ENCODE peak calls at places on chromosomes 16 and 17, in eight cellular contexts. E, U, N, O, H, J, C and Z are unnamed samples.
A peak's percentile ranks its signal among the peaks of the same experiment; 100 is the strongest.

GRCh38 chr17:79838541-79839274 is 532 bp downstream of the CBX4 start:
- DNase-seq in E (peak; percentile 44), U (no peak), N (peak; percentile 87), O (peak; percentile 91), H (peak; percentile 61), J (peak; percentile 82), C (peak; percentile 58), Z (no peak)

GRCh38 chr16:29983420-29984136 is 9.9 kb downstream of the TAOK2 start:
- DNase-seq in E (no peak), U (no peak), N (no peak), O (peak; percentile 61), H (peak; percentile 51), J (no peak), C (no peak), Z (no peak)

GRCh38 chr16:28556914-28557320 is 3.2 kb downstream of the SGF29 start:
- DNase-seq in E (no peak), U (no peak), N (no peak), O (no peak), H (no peak), J (no peak), C (no peak), Z (no peak)

GRCh38 chr16:87956771-87957279 is 5.6 kb downstream of the BANP start:
- DNase-seq in E (no peak), U (no peak), N (no peak), O (no peak), H (peak; percentile 66), J (no peak), C (no peak), Z (no peak)

GRCh38 chr16:2471016-2471652 is at the start of gene NTN3:
- DNase-seq in E (no peak), U (no peak), N (peak; percentile 88), O (no peak), H (no peak), J (no peak), C (peak; percentile 35), Z (no peak)

GRCh38 chr16:85754403-85754802 is 3.5 kb upstream of the C16orf74 start:
- DNase-seq in E (no peak), U (no peak), N (no peak), O (no peak), H (no peak), J (no peak), C (peak; percentile 89), Z (no peak)

GRCh38 chr17:41758601-41759000 is 24.2 kb upstream of the HAP1 start:
- DNase-seq in E (no peak), U (no peak), N (no peak), O (no peak), H (no peak), J (no peak), C (peak; percentile 56), Z (no peak)

GRCh38 chr17:62919388-62919787 is 46.6 kb upstream of the TANC2 start:
- DNase-seq in E (no peak), U (no peak), N (no peak), O (no peak), H (peak; percentile 94), J (no peak), C (no peak), Z (no peak)

GRCh38 chr17:64418506-64419339 is 28.1 kb upstream of the PECAM1 start:
- DNase-seq in E (no peak), U (no peak), N (peak; percentile 69), O (no peak), H (peak; percentile 54), J (peak; percentile 40), C (no peak), Z (peak; percentile 14)

GRCh38 chr17:16439867-16440351 is 24.5 kb downstream of the TRPV2 start:
- DNase-seq in E (no peak), U (no peak), N (no peak), O (no peak), H (no peak), J (no peak), C (no peak), Z (no peak)

GRCh38 chr17:27635275-27635823 is 4.4 kb downstream of the LGALS9 start:
- DNase-seq in E (no peak), U (no peak), N (no peak), O (peak; percentile 76), H (no peak), J (no peak), C (no peak), Z (no peak)

GRCh38 chr16:14300631-14301149 is 229.6 kb downstream of the MRTFB start:
- DNase-seq in E (peak; percentile 63), U (peak; percentile 77), N (peak; percentile 62), O (peak; percentile 79), H (peak; percentile 82), J (peak; percentile 79), C (peak; percentile 77), Z (no peak)

GRCh38 chr17:66255112-66255511 is 25.9 kb upstream of the APOH start:
- DNase-seq in E (no peak), U (peak; percentile 47), N (peak; percentile 73), O (no peak), H (peak; percentile 72), J (no peak), C (peak; percentile 8), Z (no peak)

GRCh38 chr16:66872927-66873684 is 7.2 kb upstream of the PDP2 start:
- DNase-seq in E (peak; percentile 92), U (peak; percentile 89), N (peak; percentile 88), O (peak; percentile 98), H (peak; percentile 100), J (peak; percentile 96), C (peak; percentile 86), Z (peak; percentile 97)

GRCh38 chr16:79716645-79717323 is 116.2 kb upstream of the MAF start:
- DNase-seq in E (no peak), U (no peak), N (no peak), O (no peak), H (no peak), J (no peak), C (no peak), Z (no peak)

GRCh38 chr16:66925322-66925840 is at the start of gene RRAD:
- DNase-seq in E (peak; percentile 68), U (peak; percentile 80), N (peak; percentile 54), O (no peak), H (peak; percentile 29), J (no peak), C (no peak), Z (no peak)

GRCh38 chr17:49401971-49402491 is 12.7 kb downstream of the PHB1 start:
- DNase-seq in E (no peak), U (no peak), N (peak; percentile 23), O (no peak), H (no peak), J (no peak), C (no peak), Z (no peak)

GRCh38 chr17:21573961-21574610 is 118.2 kb upstream of the KCNJ18 start:
- DNase-seq in E (peak; percentile 83), U (peak; percentile 60), N (no peak), O (no peak), H (peak; percentile 26), J (no peak), C (peak; percentile 45), Z (peak; percentile 33)

GRCh38 chr17:81435636-81436293 is 40.5 kb downstream of the BAHCC1 start:
- DNase-seq in E (no peak), U (no peak), N (no peak), O (no peak), H (no peak), J (no peak), C (no peak), Z (no peak)

GRCh38 chr16:78768723-78769122 is 669.3 kb downstream of the WWOX start:
- DNase-seq in E (no peak), U (no peak), N (peak; percentile 45), O (no peak), H (no peak), J (no peak), C (no peak), Z (no peak)

GRCh38 chr16:50821586-50821985 is 79.7 kb downstream of the CYLD start:
- DNase-seq in E (no peak), U (no peak), N (no peak), O (no peak), H (no peak), J (no peak), C (no peak), Z (no peak)
- TF ChIP-seq CTCF in E (no peak), U (no peak), N (peak; percentile 18), O (no peak), H (no peak), J (no peak), C (no peak), Z (peak; percentile 22)

DNA sequence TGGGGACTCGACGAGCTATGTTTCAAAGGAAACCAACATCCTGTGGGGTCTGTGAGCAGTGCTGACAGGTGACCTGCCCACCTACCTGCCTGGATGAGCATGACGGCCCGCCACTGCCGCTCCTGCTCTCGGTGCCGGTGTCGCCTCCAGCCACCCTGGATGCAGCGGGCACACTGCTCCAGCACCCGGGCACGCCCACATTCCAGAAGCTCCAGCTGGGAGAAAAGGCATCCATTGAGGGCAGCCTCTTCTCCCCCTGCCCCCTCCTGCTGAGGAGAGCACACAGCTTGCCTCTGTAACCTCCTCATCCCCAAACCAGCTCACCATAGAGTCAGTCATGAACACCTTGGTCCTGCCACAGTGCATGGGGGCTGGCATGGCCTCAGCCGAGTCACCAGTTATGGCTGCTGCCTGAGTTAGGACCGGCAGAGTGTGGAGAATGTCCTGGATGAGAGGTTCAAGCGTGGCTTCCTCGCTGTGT is 14.3 kb downstream of the ZNHIT3 start:
- DNase-seq in E (no peak), U (no peak), N (no peak), O (no peak), H (no peak), J (peak; percentile 53), C (no peak), Z (no peak)
- H3K36me3 ChIP-seq in E (peaks cover 78% of the 10 kb centered on the region), U (no peaks in the 10 kb centered on the region), N (no peaks in the 10 kb centered on the region), O (no peaks in the 10 kb centered on the region), H (peaks cover 22% of the 10 kb centered on the region), J (peaks cover 74% of the 10 kb centered on the region), C (peaks cover 20% of the 10 kb centered on the region), Z (peaks cover 23% of the 10 kb centered on the region)

GRCh38 chr16:59046335-59046734 is 312.2 kb upstream of the GOT2 start:
- DNase-seq in E (no peak), U (no peak), N (no peak), O (no peak), H (peak; percentile 78), J (no peak), C (no peak), Z (peak; percentile 80)

GRCh38 chr16:59045496-59045895 is 311.4 kb upstream of the GOT2 start:
- DNase-seq in E (no peak), U (no peak), N (no peak), O (no peak), H (peak; percentile 29), J (no peak), C (no peak), Z (no peak)

GRCh38 chr16:59048876-59049275 is 314.8 kb upstream of the GOT2 start:
- DNase-seq in E (no peak), U (no peak), N (no peak), O (no peak), H (peak; percentile 14), J (no peak), C (no peak), Z (no peak)

GRCh38 chr16:59044616-59045015 is 310.5 kb upstream of the GOT2 start:
- DNase-seq in E (no peak), U (no peak), N (no peak), O (no peak), H (peak; percentile 23), J (no peak), C (no peak), Z (no peak)

GRCh38 chr16:59047114-59047513 is 313.0 kb upstream of the GOT2 start:
- DNase-seq in E (no peak), U (no peak), N (peak; percentile 11), O (no peak), H (no peak), J (no peak), C (no peak), Z (no peak)
- TF ChIP-seq CTCF in E (no peak), U (no peak), N (peak; percentile 34), O (no peak), H (no peak), J (no peak), C (no peak), Z (no peak)

GRCh38 chr17:46071796-46072195 is 72.7 kb downstream of the STH start:
- DNase-seq in E (no peak), U (no peak), N (peak; percentile 54), O (no peak), H (no peak), J (no peak), C (no peak), Z (no peak)
- H3K36me3 ChIP-seq in E (peaks cover 6% of the 10 kb centered on the region), U (no peaks in the 10 kb centered on the region), N (peaks cover 6% of the 10 kb centered on the region), O (no peaks in the 10 kb centered on the region), H (no peaks in the 10 kb centered on the region), J (peaks cover 9% of the 10 kb centered on the region), C (no peaks in the 10 kb centered on the region), Z (no peaks in the 10 kb centered on the region)